ENCODE peak calls at places on chromosome 6, in four cellular contexts. Y is GM12878, O is H1, M is HepG2. F is an unnamed sample.

GRCh38 chr6:115004204-115004603 is 661.4 kb upstream of the HS3ST5 start:
- DNase-seq in Y (no peak), M (no peak), O (no peak), F (no peak)

GRCh38 chr6:125906158-125906998 is 50.2 kb upstream of the HINT3 start:
- DNase-seq in Y (no peak), O (no peak), M (peak), F (no peak)

GRCh38 chr6:73521351-73522254 is 771 bp upstream of the EEF1A1 start:
- DNase-seq in Y (no peak), M (peak), O (no peak), F (peak)

GRCh38 chr6:34973547-34974248 is 84.6 kb downstream of the ANKS1A start:
- DNase-seq in Y (no peak), M (peak), O (no peak), F (no peak)

GRCh38 chr6:56036911-56037310 is 161.5 kb upstream of the BMP5 start:
- DNase-seq in M (no peak), Y (no peak), O (no peak), F (no peak)

GRCh38 chr6:79416931-79417330 is 120.3 kb downstream of the LCA5 start:
- DNase-seq in Y (no peak), O (no peak), M (no peak), F (no peak)

GRCh38 chr6:56226946-56227879 is 20.2 kb downstream of the COL21A1 start:
- DNase-seq in M (no peak), Y (no peak), O (no peak), F (no peak)

GRCh38 chr6:128112494-128112893 is 211.6 kb upstream of the THEMIS start:
- DNase-seq in O (no peak), M (no peak), Y (no peak), F (no peak)

GRCh38 chr6:33438978-33439594 is 15.3 kb upstream of the ZBTB9 start:
- DNase-seq in M (no peak), Y (no peak), O (no peak), F (no peak)

GRCh38 chr6:27605401-27606342 is 132.8 kb upstream of the ZNF184 start:
- DNase-seq in M (peak), O (peak), Y (no peak), F (no peak)

GRCh38 chr6:43842231-43842794 is 72.3 kb downstream of the VEGFA start:
- DNase-seq in M (no peak), Y (no peak), O (no peak), F (no peak)

GRCh38 chr6:130575971-130576370 is 210.2 kb downstream of the TMEM200A start:
- DNase-seq in O (no peak), Y (peak), M (peak), F (no peak)

GRCh38 chr6:26383624-26384417 is 913 bp downstream of the BTN2A2 start:
- DNase-seq in O (no peak), Y (no peak), M (no peak), F (no peak)

GRCh38 chr6:157054531-157054979 is 268.8 kb downstream of the TMEM242 start:
- DNase-seq in M (no peak), O (no peak), Y (no peak), F (no peak)

GRCh38 chr6:165659945-165660862 is 2.8 kb downstream of the PDE10A start:
- DNase-seq in M (no peak), Y (no peak), O (no peak), F (no peak)

GRCh38 chr6:43743682-43744381 is 26.2 kb upstream of the VEGFA start:
- DNase-seq in M (peak), Y (no peak), O (no peak), F (no peak)

GRCh38 chr6:156848533-156848932 is 71.4 kb downstream of the ARID1B start:
- DNase-seq in M (no peak), Y (no peak), O (no peak), F (no peak)

GRCh38 chr6:45376310-45377040 is 1.3 kb downstream of the SUPT3H start:
- DNase-seq in O (no peak), Y (no peak), M (no peak), F (no peak)

GRCh38 chr6:45378324-45378926 is 691 bp upstream of the SUPT3H start:
- DNase-seq in O (no peak), M (no peak), Y (no peak), F (no peak)

GRCh38 chr6:45377041-45377554 is 636 bp downstream of the SUPT3H start:
- DNase-seq in Y (peak), O (no peak), M (peak), F (no peak)

GRCh38 chr6:45375449-45375848 is 2.3 kb downstream of the SUPT3H start:
- DNase-seq in Y (no peak), O (no peak), M (no peak), F (no peak)

DNA sequence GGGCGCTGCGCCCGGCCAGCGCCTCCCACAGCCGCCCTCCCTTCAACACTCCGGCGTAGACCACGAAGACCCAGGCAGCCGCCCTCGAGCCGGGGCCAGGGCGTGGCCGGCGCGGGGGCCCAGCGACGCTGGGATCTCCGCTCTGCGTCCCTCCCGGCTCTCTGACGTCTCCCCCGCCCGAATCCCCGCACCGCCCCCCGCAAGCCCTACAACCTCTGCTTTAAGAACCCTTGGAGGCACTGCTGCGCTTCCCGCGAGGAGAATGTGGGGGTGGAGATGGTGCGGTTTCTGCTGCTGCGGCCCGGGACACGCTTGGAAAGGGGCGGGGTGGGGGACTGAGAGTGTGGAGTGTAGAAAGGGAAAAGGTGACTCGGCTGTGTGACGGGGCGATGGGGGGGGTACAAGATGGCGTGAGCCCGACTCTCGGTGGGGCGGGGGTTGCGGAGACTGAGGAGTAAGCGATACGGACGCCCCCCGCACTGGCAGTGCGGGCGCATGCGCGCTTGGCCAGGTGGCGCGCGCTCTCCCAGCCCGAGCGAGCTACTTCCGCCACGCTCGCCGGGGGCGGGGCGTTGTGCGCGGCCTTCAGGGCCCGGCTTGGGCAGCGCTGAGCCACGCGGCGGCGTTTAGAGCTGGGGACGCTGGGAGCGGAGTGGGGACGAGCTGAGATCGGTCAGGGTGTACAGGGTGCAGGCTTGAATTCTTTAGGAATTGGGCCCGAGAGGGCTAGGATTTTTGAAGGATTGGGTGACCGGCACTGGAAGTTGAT is at the start of gene SUPT3H:
- DNase-seq in O (peak), M (peak), Y (peak), F (peak)
- TF ChIP-seq POLR2A in O (peak), M (peak), Y (peak), F (peak)

GRCh38 chr6:12892201-12892600 is 175.6 kb downstream of the PHACTR1 start:
- DNase-seq in Y (no peak), O (no peak), M (no peak), F (no peak)

GRCh38 chr6:12886961-12887775 is 170.6 kb downstream of the PHACTR1 start:
- DNase-seq in M (no peak), Y (no peak), O (peak), F (no peak)

GRCh38 chr6:12891595-12891994 is 175.0 kb downstream of the PHACTR1 start:
- DNase-seq in Y (no peak), O (no peak), M (no peak), F (no peak)

GRCh38 chr6:12884983-12885382 is 168.4 kb downstream of the PHACTR1 start:
- DNase-seq in O (no peak), M (no peak), Y (no peak), F (no peak)

DNA sequence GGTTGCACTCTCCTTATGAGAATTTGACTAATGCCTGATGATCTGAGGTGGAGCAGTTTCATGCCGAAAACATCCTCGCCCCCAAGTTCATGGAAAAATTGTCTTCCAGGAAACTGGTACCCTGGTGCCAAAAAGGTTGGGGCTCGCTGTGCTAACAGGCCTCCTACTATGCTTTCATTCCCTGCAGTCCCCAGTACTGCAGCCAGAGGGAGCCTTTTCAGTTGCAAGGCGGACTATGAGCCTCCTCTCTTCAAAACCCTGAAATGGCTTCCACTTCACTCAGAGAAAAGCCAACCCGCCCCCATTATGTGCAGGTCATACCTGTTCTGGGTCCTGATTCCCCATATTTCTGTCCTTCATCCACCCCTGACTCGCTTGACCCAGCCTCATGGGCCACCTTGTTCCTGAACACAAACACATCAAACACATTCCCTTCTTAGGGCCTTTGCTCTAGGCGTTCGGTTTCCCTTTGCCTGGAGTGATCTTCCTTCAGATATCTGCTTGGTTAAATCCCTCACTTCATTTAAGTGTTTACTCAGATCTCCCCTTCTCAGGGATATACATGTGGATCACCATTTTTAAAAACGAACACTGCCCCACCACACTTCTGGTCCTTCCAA is 173.7 kb downstream of the PHACTR1 start:
- DNase-seq in O (no peak), M (peak), Y (no peak), F (no peak)
- TF ChIP-seq TAF1 in O (no peak), M (no peak), Y (no peak), F (no peak)

GRCh38 chr6:137933696-137934095 is 66.6 kb downstream of the TNFAIP3 start:
- DNase-seq in M (no peak), O (no peak), Y (no peak), F (no peak)
- TF ChIP-seq POLR2AphosphoS5 in M (no peak), O (no peak), Y (no peak), F (no peak)

GRCh38 chr6:167907837-167908681 is 81.3 kb downstream of the AFDN start:
- DNase-seq in O (no peak), M (peak), Y (no peak), F (no peak)

GRCh38 chr6:167910652-167911051 is 83.9 kb downstream of the AFDN start:
- DNase-seq in Y (no peak), O (no peak), M (no peak), F (no peak)

GRCh38 chr6:167910007-167910406 is 83.3 kb downstream of the AFDN start:
- DNase-seq in M (no peak), Y (no peak), O (no peak), F (no peak)

GRCh38 chr6:167904791-167905190 is 78.1 kb downstream of the AFDN start:
- DNase-seq in M (no peak), Y (no peak), O (no peak), F (no peak)

GRCh38 chr6:167906899-167907298 is 80.2 kb downstream of the AFDN start:
- DNase-seq in M (no peak), Y (no peak), O (no peak), F (no peak)
- TF ChIP-seq POLR2A in M (no peak), Y (no peak), O (no peak), F (no peak)

GRCh38 chr6:108531332-108531731 is 29.4 kb upstream of the FOXO3 start:
- DNase-seq in M (no peak), Y (no peak), O (no peak), F (no peak)
- TF ChIP-seq TAF1 in M (no peak), Y (no peak), O (no peak), F (no peak)

GRCh38 chr6:13486679-13487121 is 700 bp downstream of the GFOD1 start:
- DNase-seq in O (no peak), M (peak), Y (no peak), F (peak)

GRCh38 chr6:13485923-13486557 is 1.4 kb downstream of the GFOD1 start:
- DNase-seq in O (no peak), Y (no peak), M (peak), F (peak)

GRCh38 chr6:13488015-13488895 is 855 bp upstream of the GFOD1 start:
- DNase-seq in Y (no peak), O (no peak), M (no peak), F (peak)

GRCh38 chr6:13488896-13489237 is 1.5 kb upstream of the GFOD1 start:
- DNase-seq in Y (no peak), O (no peak), M (no peak), F (no peak)

DNA sequence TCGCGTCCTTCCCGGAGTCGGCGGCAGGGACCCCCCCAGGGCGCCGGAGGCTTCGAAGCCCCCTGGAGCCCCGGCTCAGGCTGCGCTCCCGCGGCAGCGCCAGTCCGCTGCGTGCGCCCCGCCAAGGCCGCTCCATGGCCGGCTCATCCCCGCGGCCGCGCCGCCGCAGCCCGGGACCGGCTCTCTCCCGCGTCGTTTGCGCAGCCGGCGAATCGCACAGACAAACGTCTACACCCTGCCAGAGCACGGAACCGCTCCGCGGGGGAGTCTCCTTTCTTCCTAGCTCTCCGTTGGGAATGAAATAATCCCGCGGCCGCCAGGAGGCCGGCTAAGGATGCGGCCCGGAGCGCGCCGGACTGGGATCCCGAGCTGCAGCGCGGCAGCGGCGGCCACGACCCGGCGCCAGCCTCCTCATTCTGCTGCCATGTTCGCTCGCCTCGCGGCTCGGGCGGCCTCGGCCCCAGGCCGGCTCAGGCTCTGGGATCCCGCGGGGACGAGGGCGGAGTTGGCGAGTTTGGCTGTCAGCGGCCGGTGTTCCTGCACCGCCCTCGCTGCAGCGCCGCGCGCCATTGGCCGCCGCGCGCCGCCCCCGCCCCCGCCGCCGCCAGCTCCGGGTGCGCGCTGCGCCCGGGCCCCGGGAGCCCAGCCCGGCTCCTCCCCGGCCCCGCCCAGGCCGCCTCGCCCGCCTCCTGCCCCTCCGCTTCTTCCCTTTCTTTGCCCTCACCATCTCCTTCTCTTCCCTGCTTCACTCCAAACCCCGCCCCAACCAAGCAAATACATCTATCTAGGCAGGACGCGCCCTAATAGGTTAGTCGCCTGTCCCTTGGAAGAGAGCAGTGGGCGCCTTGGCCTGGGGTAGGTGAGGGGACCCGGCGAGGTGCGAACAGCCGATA is at the start of gene GFOD1:
- DNase-seq in Y (no peak), O (peak), M (peak), F (peak)
- TF ChIP-seq POLR2AphosphoS5 in Y (peak), O (no peak), M (peak), F (peak)

GRCh38 chr6:31493875-31494694 is 3.9 kb upstream of the MICB start:
- DNase-seq in M (peak), O (no peak), Y (peak), F (no peak)
- TF ChIP-seq POLR2A in M (no peak), O (no peak), Y (peak), F (no peak)

DNA sequence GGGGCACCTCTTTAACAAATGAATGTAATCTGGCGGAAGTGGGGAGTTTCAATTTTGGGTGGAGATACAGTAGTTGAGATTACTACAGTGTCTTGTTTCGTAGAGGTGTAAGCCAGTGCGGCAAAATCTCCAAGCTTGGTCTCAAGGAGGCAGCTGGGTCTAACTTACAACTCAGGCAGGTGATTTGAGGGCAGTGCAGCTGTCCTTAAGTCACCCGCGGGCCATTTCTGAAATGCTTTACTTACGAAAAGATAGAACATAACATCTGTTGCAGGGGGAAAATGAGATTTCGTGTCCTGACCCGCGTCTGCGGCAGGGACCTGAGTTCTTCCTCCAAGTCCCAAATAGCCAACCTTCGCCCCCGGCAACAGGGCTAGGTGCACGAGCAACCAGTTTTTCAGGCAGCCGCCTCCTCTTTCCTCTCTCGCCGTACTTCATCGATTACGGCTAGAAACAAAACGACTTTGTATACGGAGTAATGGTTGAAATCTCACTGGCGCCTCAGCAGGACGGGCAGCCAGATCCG is 506 bp upstream of the SMIM13 start:
- DNase-seq in M (no peak), Y (no peak), O (no peak), F (peak)
- TF ChIP-seq TAF1 in M (no peak), Y (no peak), O (no peak), F (no peak)

F was measured in GM12892.